ENCODE peak calls at places on chromosome 22, in four cellular contexts. One of them, this sample, is unnamed.

GRCh38 chr22:30647536-30647935 is 12.0 kb downstream of the SLC35E4 start:
- DNase-seq in ACHN: no peak
- DNase-seq in cardiac septum: no peak
- DNase-seq in NCI-H1417: no peak
- DNase-seq in this sample: no peak

GRCh38 chr22:44336962-44337657 is 24.4 kb upstream of the SHISAL1 start:
- DNase-seq in NCI-H1417: peak; percentile 81
- DNase-seq in cardiac septum: no peak
- DNase-seq in ACHN: no peak
- DNase-seq in this sample: no peak

GRCh38 chr22:31230871-31231621 is 18.9 kb downstream of the LIMK2 start:
- DNase-seq in ACHN: peak; percentile 41
- DNase-seq in NCI-H1417: peak; percentile 52
- DNase-seq in cardiac septum: no peak
- DNase-seq in this sample: peak; percentile 69

GRCh38 chr22:17727244-17727892 is 46.9 kb downstream of the BID start:
- DNase-seq in NCI-H1417: no peak
- DNase-seq in cardiac septum: no peak
- DNase-seq in ACHN: no peak
- DNase-seq in this sample: no peak

GRCh38 chr22:22404598-22405284 is 103.8 kb downstream of the ZNF280B start:
- DNase-seq in ACHN: no peak
- DNase-seq in cardiac septum: no peak
- DNase-seq in NCI-H1417: no peak
- DNase-seq in this sample: peak; percentile 46

GRCh38 chr22:48749555-48750227 is 1078.0 kb downstream of the BRD1 start:
- DNase-seq in ACHN: no peak
- DNase-seq in NCI-H1417: no peak
- DNase-seq in cardiac septum: peak; percentile 66
- DNase-seq in this sample: peak; percentile 46

GRCh38 chr22:39932918-39933649 is 27.1 kb upstream of the TMA7B start:
- DNase-seq in ACHN: peak; percentile 37
- DNase-seq in NCI-H1417: peak; percentile 16
- DNase-seq in cardiac septum: no peak
- DNase-seq in this sample: peak; percentile 70

GRCh38 chr22:16824718-16825687 is at the start of gene XKR3:
- DNase-seq in cardiac septum: no peak
- DNase-seq in ACHN: peak; percentile 42
- DNase-seq in NCI-H1417: peak; percentile 1
- DNase-seq in this sample: no peak

This sample was measured in islet precursor cell.